ENCODE peak calls at places on chromosomes 11 and 22, in ten cellular contexts. P is IMR-90, I is stomach, A is spleen, T is HepG2, K is adrenal gland, R is body of pancreas, H is upper lobe of left lung, N is breast epithelium, L is endothelial cell of umbilical vein. Y is an unnamed sample.
A peak's percentile ranks its signal among the peaks of the same experiment; 100 is the strongest.

GRCh38 chr22:38120359-38121110 is 10.1 kb upstream of the BAIAP2L2 start:
- DNase-seq in H (peak; percentile 67), I (no peak), T (no peak), L (no peak), N (no peak), P (no peak), R (no peak), A (no peak), K (no peak), Y (no peak)

GRCh38 chr11:123386746-123387510 is 43.1 kb upstream of the GRAMD1B start:
- DNase-seq in R (no peak), T (no peak), K (no peak), N (no peak), I (no peak), P (peak; percentile 43), A (no peak), H (no peak), L (no peak), Y (no peak)

GRCh38 chr22:39316440-39317083 is 2.9 kb downstream of the RPL3 start:
- DNase-seq in K (peak; percentile 93), L (peak; percentile 88), T (peak; percentile 88), N (peak; percentile 69), H (no peak), P (peak; percentile 95), I (peak; percentile 79), A (peak; percentile 87), R (peak; percentile 89), Y (peak; percentile 84)

GRCh38 chr22:20089977-20090729 is 10.1 kb downstream of the DGCR8 start:
- DNase-seq in L (no peak), K (no peak), T (no peak), N (no peak), R (no peak), I (no peak), H (no peak), A (peak; percentile 56), P (peak; percentile 77), Y (no peak)

GRCh38 chr11:132430352-132431091 is 1060.1 kb downstream of the NTM start:
- DNase-seq in I (peak; percentile 26), N (no peak), A (no peak), P (no peak), K (no peak), H (no peak), R (no peak), L (no peak), T (no peak), Y (no peak)

GRCh38 chr11:31808721-31809542 is 2.2 kb downstream of the PAX6 start:
- DNase-seq in H (peak; percentile 21), L (no peak), K (no peak), I (no peak), T (no peak), N (no peak), P (no peak), A (no peak), R (no peak), Y (no peak)

GRCh38 chr22:30423959-30424380 is 1.6 kb upstream of the MTFP1 start:
- DNase-seq in K (peak; percentile 100), N (peak; percentile 99), L (peak; percentile 100), R (peak; percentile 100), A (peak; percentile 99), T (peak; percentile 99), I (peak; percentile 99), P (peak; percentile 100), H (peak; percentile 96), Y (peak; percentile 99)

GRCh38 chr22:22168190-22168940 is 76.2 kb upstream of the VPREB1 start:
- DNase-seq in H (no peak), I (no peak), K (no peak), N (no peak), R (peak; percentile 52), L (no peak), T (peak; percentile 25), A (no peak), P (peak; percentile 61), Y (no peak)

GRCh38 chr11:12172493-12173013 is 62.2 kb downstream of the MICAL2 start:
- DNase-seq in R (no peak), L (no peak), K (no peak), I (no peak), H (no peak), T (no peak), N (no peak), P (no peak), A (no peak), Y (no peak)

GRCh38 chr11:73270089-73270854 is 1.9 kb upstream of the P2RY6 start:
- DNase-seq in I (peak; percentile 23), P (no peak), H (no peak), A (no peak), L (no peak), R (no peak), T (no peak), N (no peak), K (peak; percentile 37), Y (no peak)

GRCh38 chr11:72352859-72353551 is 81.3 kb downstream of the CLPB start:
- DNase-seq in N (no peak), I (no peak), P (peak; percentile 85), L (no peak), H (no peak), A (no peak), T (no peak), K (peak; percentile 89), R (no peak), Y (peak; percentile 5)

DNA sequence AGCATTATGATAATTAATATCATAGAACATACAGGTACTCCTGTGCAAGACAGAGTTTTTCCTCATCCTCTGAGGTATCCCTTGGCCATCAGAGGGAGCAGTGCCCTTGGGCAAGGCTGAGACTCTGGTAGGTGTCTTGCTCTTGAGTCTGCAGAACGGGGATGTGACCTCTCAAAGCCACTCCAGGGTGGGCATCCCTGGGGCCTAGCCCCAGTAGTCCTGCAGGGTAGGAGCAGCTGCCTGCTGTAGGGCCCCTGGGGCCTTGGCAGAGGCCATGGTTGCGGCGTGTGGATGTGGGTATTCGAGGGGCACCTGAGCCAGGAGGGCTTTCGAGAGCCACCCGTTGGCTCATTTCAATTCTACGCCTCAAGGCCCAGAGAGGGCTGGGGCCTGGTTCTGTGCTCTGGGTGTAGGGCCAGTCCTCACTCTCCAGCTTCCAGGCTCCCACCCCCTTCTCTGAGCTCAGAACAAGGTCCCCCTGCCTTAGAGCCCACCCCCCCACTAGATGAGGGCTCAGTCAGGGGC is 7.7 kb upstream of the OMP start:
- DNase-seq in T (no peak), N (no peak), K (no peak), L (no peak), R (no peak), I (no peak), A (no peak), H (no peak), P (no peak), Y (no peak)
- H3K4me3 ChIP-seq in T (no peak overlapping the region), N (no peak overlapping the region), K (no peak overlapping the region), L (no peak overlapping the region), R (no peak overlapping the region), I (no peak overlapping the region), A (no peak overlapping the region), H (no peak overlapping the region), P (no peak overlapping the region), Y (no peak overlapping the region)

GRCh38 chr11:66723693-66724092 is 5.3 kb downstream of the SPTBN2 start:
- DNase-seq in T (no peak), R (no peak), N (no peak), L (no peak), I (no peak), P (no peak), K (no peak), H (no peak), A (no peak), Y (no peak)
- TF ChIP-seq POLR2A in T (peak; percentile 50), R (no peak), N (no peak), L (no peak), I (no peak), P (no peak), K (no peak), H (no peak), A (no peak), Y (no peak)

DNA sequence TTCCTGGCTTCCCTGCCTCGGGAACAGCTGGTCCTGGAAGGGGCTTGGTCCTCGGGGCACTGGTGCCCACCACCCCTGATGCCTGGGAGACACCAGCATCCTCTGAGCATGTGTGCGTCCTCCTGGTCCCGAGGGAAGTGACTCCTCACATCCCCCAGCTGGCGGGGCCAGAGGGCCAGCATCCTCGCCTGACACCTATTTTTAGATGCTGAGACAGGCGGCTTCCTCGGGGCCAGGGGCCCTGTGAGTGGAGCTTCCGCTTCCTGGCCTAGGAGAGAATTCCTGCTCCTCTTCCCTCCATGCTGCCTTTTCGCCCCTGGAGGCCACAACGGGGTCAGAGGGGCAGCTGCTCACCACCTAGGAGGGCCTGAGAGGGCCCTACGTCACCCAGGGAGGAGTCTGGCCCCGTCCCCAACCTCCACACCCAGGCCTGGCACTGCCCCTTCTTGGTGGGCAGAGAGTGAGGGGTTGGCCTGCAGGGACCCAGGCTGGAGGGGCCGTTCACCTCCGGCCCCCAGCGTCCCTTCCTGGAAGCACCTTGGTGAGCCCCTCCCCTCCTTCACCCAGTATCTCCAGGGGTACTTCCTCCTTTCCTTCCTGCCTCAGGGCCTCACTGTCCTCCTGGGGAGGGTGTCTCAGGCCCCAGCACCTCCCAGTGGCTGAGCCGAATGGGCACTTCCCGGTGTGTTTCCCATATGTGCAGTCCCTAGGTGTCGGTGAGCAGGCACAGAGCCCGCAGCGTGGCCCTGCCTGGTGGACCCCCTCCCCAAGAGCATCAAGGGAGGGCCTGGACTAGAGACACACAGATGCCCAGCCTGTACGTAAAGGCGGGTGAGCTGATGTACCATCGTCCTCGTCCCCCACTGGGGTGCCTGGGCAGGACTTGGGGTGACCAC is 6.1 kb downstream of the CD81 start:
- DNase-seq in N (no peak), K (peak; percentile 89), A (peak; percentile 86), T (no peak), L (peak; percentile 51), P (peak; percentile 63), I (no peak), R (peak; percentile 56), H (peak; percentile 84), Y (no peak)
- H3K36me3 ChIP-seq in N (no peaks in the 10 kb centered on the region), K (no peaks in the 10 kb centered on the region), A (no peaks in the 10 kb centered on the region), T (no peaks in the 10 kb centered on the region), L (peaks cover 4% of the 10 kb centered on the region), P (peaks cover 14% of the 10 kb centered on the region), I (peaks cover 9% of the 10 kb centered on the region), R (no peaks in the 10 kb centered on the region), H (peaks cover 9% of the 10 kb centered on the region), Y (no peaks in the 10 kb centered on the region)

DNA sequence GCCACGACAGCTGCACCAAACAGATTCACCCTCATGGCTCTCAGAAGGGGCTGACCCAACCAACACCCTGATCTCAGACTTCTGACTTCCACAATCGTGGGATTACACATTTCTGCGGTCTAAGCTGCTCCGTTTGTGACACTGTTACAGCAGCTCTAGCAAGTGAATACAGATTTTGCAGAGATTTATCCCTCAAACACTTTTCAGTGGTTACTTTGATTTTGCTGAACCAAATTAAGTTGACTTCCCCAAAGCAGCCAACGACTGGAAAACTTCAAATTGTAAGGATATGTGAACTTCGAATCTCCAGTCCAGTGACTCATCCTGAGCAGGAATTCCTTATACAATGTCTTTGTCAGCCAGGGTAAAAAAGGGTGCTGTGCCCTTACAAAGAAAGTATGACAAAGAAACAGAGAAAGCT is 14.8 kb upstream of the INCENP start:
- DNase-seq in H (no peak), P (peak; percentile 66), T (no peak), L (peak; percentile 32), A (no peak), K (no peak), N (no peak), I (no peak), R (no peak), Y (no peak)
- H3K4me3 ChIP-seq in H (no peak overlapping the region), P (no peak overlapping the region), T (no peak overlapping the region), L (no peak overlapping the region), A (no peak overlapping the region), K (no peak overlapping the region), N (no peak overlapping the region), I (no peak overlapping the region), R (no peak overlapping the region), Y (no peak overlapping the region)

GRCh38 chr11:46120711-46121327 is 435 bp downstream of the PHF21A start:
- DNase-seq in K (no peak), T (peak; percentile 41), I (peak; percentile 43), N (peak; percentile 42), H (no peak), L (peak; percentile 72), P (peak; percentile 78), R (peak; percentile 49), A (peak; percentile 74), Y (no peak)
- TF ChIP-seq POLR2A in K (no peak), T (no peak), I (no peak), N (no peak), H (no peak), L (no peak), P (no peak), R (peak; percentile 58), A (no peak), Y (no peak)